ENCODE peak calls at places on chromosomes 7 and 10, in nine cellular contexts. D is Right ventricle myocardium inferior; H is stimulated activated CD8-positive, alpha-beta memory T cell treated with anti-CD3 and anti-CD28 coated beads, Interleukin-7, amount 100 ng/mL, for 1 hour; T is HFF-Myc; F is NCI-H2081; J is activated T-helper 1 cell treated with anti-CD3 and anti-CD28 coated beads, Interleukin-2, amount 50 U/mL, for 16 hours; Q is Ammon's horn; W is T-helper 1 cell; Z is glutamatergic neuron. P is an unnamed sample.

GRCh38 chr7:98051118-98051744 is 55.4 kb upstream of the LMTK2 start:
- DNase-seq in H (peak; percentile 9), F (peak; percentile 56), J (peak; percentile 21), Q (no peak), W (peak; percentile 23), T (no peak), D (no peak), Z (peak; percentile 70), P (peak; percentile 16)

GRCh38 chr10:115830260-115830970 is 442.6 kb downstream of the GFRA1 start:
- DNase-seq in J (no peak), H (no peak), F (no peak), Q (no peak), Z (no peak), T (no peak), D (no peak), W (no peak), P (no peak)

GRCh38 chr7:27834179-27834921 is 94.4 kb downstream of the TAX1BP1 start:
- DNase-seq in D (no peak), Z (no peak), W (no peak), H (no peak), Q (no peak), F (no peak), T (no peak), J (no peak), P (no peak)

GRCh38 chr7:151051108-151051507 is 2.8 kb downstream of the ASIC3 start:
- DNase-seq in Z (peak; percentile 62), J (peak; percentile 36), Q (peak; percentile 40), F (no peak), T (no peak), D (peak; percentile 76), H (no peak), W (no peak), P (peak; percentile 30)

GRCh38 chr10:127614484-127614883 is 65.4 kb downstream of the NPS start:
- DNase-seq in J (no peak), D (no peak), Q (no peak), Z (no peak), T (no peak), W (no peak), H (no peak), F (no peak), P (no peak)

GRCh38 chr10:48252354-48252650 is 22.2 kb downstream of the FRMPD2 start:
- DNase-seq in Z (no peak), W (no peak), D (no peak), T (no peak), F (no peak), Q (no peak), J (no peak), H (no peak), P (no peak)

GRCh38 chr7:130334274-130334673 is 10.3 kb upstream of the CPA5 start:
- DNase-seq in Z (no peak), T (no peak), H (no peak), Q (no peak), F (no peak), J (no peak), D (no peak), W (no peak), P (no peak)

GRCh38 chr7:49855281-49855980 is 82.0 kb downstream of the VWC2 start:
- DNase-seq in T (no peak), D (no peak), W (no peak), H (no peak), Z (peak; percentile 19), J (no peak), F (no peak), Q (no peak), P (no peak)

GRCh38 chr7:139539231-139539630 is 15.7 kb downstream of the CLEC2L start:
- DNase-seq in Q (no peak), J (no peak), Z (no peak), D (no peak), W (no peak), H (no peak), T (no peak), F (no peak), P (no peak)

GRCh38 chr7:131294553-131294952 is 33.1 kb upstream of the MKLN1 start:
- DNase-seq in J (no peak), W (no peak), H (no peak), Q (no peak), Z (no peak), F (no peak), D (no peak), T (no peak), P (no peak)

GRCh38 chr10:94066411-94066810 is 72.7 kb downstream of the PLCE1 start:
- DNase-seq in Z (no peak), Q (no peak), D (no peak), T (peak; percentile 21), J (no peak), H (no peak), W (no peak), F (no peak), P (no peak)

GRCh38 chr10:71075066-71075758 is 137.2 kb upstream of the UNC5B start:
- DNase-seq in F (peak; percentile 49), H (no peak), J (no peak), T (no peak), W (no peak), Q (no peak), D (no peak), Z (no peak), P (no peak)

GRCh38 chr10:71396084-71396713 is 521 bp upstream of the CDH23 start:
- DNase-seq in W (no peak), Z (peak; percentile 54), T (no peak), D (peak; percentile 76), H (no peak), Q (peak; percentile 58), F (peak; percentile 44), J (peak; percentile 7), P (no peak)

GRCh38 chr7:157543276-157543675 is 206.5 kb downstream of the DNAJB6 start:
- DNase-seq in W (no peak), D (no peak), Q (no peak), T (no peak), H (no peak), Z (peak; percentile 9), F (no peak), J (no peak), P (no peak)

GRCh38 chr10:84230359-84230758 is 5.0 kb upstream of the LRIT2 start:
- DNase-seq in T (no peak), D (no peak), Q (no peak), W (no peak), Z (no peak), J (no peak), H (no peak), F (no peak), P (no peak)

P was measured in central memory CD8-positive, alpha-beta T cell.